ENCODE peak calls at places on chromosomes 12 and 14, in four cellular contexts. L is left ventricle myocardium inferior, C is colonic mucosa, Q is astrocyte of the cerebellum. Y is an unnamed sample.

GRCh38 chr14:94619297-94619696 is 7.1 kb downstream of the SERPINA3 start:
- DNase-seq in Q (no peak), C (no peak), L (no peak), Y (no peak)

GRCh38 chr14:65211341-65211987 is 109.1 kb upstream of the MAX start:
- DNase-seq in L (no peak), C (no peak), Q (peak; percentile 50), Y (no peak)

GRCh38 chr14:61320806-61321384 is 484 bp upstream of the PRKCH start:
- DNase-seq in C (peak; percentile 29), Q (no peak), L (no peak), Y (no peak)

GRCh38 chr14:38944691-38945090 is 158.3 kb downstream of the SEC23A start:
- DNase-seq in Q (no peak), L (no peak), C (no peak), Y (no peak)

GRCh38 chr12:67524861-67525499 is 123.6 kb upstream of the DYRK2 start:
- DNase-seq in L (no peak), C (no peak), Q (no peak), Y (no peak)

GRCh38 chr12:460301-461230 is 827 bp downstream of the B4GALNT3 start:
- DNase-seq in L (no peak), C (peak; percentile 38), Q (no peak), Y (peak; percentile 79)

GRCh38 chr14:45785240-45785639 is 532.2 kb upstream of the MIS18BP1 start:
- DNase-seq in C (peak; percentile 82), L (no peak), Q (no peak), Y (no peak)

GRCh38 chr12:116456683-116457082 is 102.5 kb upstream of the MAP1LC3B2 start:
- DNase-seq in C (peak; percentile 56), L (peak; percentile 25), Q (no peak), Y (no peak)

GRCh38 chr12:57674691-57675090 is 19.2 kb upstream of the OS9 start:
- DNase-seq in C (no peak), Q (no peak), L (no peak), Y (no peak)

GRCh38 chr14:46344327-46344937 is 307.1 kb downstream of the RPL10L start:
- DNase-seq in Q (peak; percentile 1), L (no peak), C (no peak), Y (peak; percentile 5)

GRCh38 chr12:63747553-63747952 is 32.2 kb upstream of the RXYLT1 start:
- DNase-seq in C (no peak), L (no peak), Q (no peak), Y (no peak)

GRCh38 chr14:106694638-106695393 is 1168.4 kb downstream of the TMEM121 start:
- DNase-seq in C (no peak), L (peak; percentile 16), Q (no peak), Y (peak; percentile 59)

DNA sequence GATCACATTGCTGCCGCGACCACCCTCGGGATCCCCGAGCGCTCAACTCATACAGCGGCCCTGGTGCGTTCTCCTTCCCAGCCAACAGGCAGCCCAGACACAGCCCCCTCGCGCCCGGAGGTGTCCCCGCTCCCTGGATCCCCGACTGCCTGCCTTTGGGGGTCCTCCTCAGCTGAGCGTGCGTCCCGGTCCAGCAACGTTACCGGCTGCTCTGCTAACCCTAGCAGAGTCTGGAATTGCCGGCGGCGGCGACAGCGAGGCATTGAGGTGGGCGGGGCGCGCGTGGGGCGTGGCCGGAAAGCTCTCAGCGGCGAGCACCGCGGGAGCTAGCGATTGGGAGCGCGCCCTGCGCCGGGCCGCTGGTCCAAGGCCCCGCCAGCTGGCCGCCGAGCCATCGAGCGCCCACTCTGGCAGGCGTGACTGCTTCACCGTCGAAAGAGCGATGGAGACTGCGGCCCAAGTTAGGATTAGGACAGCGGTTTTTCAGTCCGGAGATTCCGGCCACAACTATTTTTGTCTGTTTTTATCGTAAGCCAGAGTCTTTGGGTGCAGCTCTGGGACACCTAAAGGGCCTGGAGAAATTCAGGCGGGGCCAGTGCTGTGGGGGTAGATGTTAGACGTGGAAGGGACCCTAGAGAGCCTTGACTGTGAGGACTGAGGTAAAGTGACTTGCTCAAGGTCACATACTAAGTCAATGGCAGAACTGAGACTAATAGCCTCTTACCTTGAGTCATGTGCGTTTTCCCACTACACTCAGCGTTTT is at the start of gene HEATR5A:
- DNase-seq in L (peak; percentile 97), Q (peak; percentile 90), C (peak; percentile 96), Y (peak; percentile 97)
- TF ChIP-seq CTCF in L (peak; percentile 34), Q (no peak), C (no peak), Y (peak; percentile 18)

DNA sequence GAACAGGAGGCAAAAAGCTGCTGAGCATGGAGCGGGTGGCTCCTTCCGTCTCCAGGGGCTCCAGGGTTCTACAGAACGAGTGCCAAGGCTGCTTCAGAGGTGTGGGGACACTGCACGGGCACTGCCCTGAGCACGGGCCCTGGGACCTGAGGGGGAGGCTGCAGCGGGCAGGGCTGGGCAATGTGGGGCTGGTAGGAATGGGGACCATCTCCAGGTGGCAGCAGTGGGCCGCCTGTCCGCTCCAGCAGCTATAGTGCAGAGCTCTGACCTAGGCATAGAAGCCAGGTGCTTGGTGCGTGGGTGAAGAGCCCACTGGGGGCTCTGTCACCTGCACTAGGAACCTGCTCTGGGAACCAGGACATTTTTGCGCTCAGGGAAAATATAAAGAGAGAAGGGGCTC is 22.3 kb downstream of the HDAC7 start:
- DNase-seq in L (no peak), C (no peak), Q (no peak), Y (peak; percentile 84)
- TF ChIP-seq CTCF in L (peak; percentile 55), C (no peak), Q (peak; percentile 31), Y (peak; percentile 23)

GRCh38 chr14:101772770-101773169 is 11.3 kb downstream of the PPP2R5C start:
- DNase-seq in Q (no peak), L (no peak), C (no peak), Y (no peak)
- TF ChIP-seq CTCF in Q (no peak), L (no peak), C (no peak), Y (no peak)

GRCh38 chr12:52395761-52396434 is 10.2 kb downstream of the KRT82 start:
- DNase-seq in Q (no peak), C (peak; percentile 40), L (no peak), Y (no peak)
- TF ChIP-seq CTCF in Q (peak; percentile 23), C (peak; percentile 34), L (peak; percentile 29), Y (no peak)

GRCh38 chr12:30965613-30965985 is 39.1 kb downstream of the TSPAN11 start:
- DNase-seq in L (no peak), Q (no peak), C (no peak), Y (no peak)
- TF ChIP-seq CTCF in L (peak; percentile 48), Q (peak; percentile 27), C (no peak), Y (no peak)

Y was measured in GM20000.